ENCODE peak calls at places on chromosomes 13 and 19, in seven cellular contexts. F is NCI-H524, Z is left cardiac atrium, W is ELR, U is AG08396, Q is DMS53, J is breast epithelium. L is an unnamed sample.

GRCh38 chr19:3080281-3080680 is 13.9 kb upstream of the GNA11 start:
- DNase-seq in F (no peak), Z (peak; percentile 44), W (no peak), U (no peak), Q (no peak), J (peak; percentile 77), L (no peak)

GRCh38 chr13:65966991-65967451 is 1263.1 kb downstream of the PCDH9 start:
- DNase-seq in F (peak; percentile 67), Z (no peak), W (peak; percentile 85), U (peak; percentile 20), Q (peak; percentile 61), J (no peak), L (no peak)

GRCh38 chr13:25218011-25218410 is 45.9 kb upstream of the AMER2 start:
- DNase-seq in F (no peak), Z (no peak), W (no peak), U (no peak), Q (no peak), J (no peak), L (no peak)

GRCh38 chr19:37778613-37779138 is 710 bp downstream of the ZNF573 start:
- DNase-seq in F (peak; percentile 37), Z (no peak), W (no peak), U (peak; percentile 15), Q (peak; percentile 53), J (no peak), L (no peak)

GRCh38 chr19:14091885-14092462 is 1.4 kb upstream of the SAMD1 start:
- DNase-seq in F (peak; percentile 22), Z (no peak), W (peak; percentile 24), U (peak; percentile 29), Q (peak; percentile 49), J (no peak), L (no peak)

GRCh38 chr19:16594131-16594586 is 21.9 kb upstream of the SLC35E1 start:
- DNase-seq in F (no peak), Z (no peak), W (no peak), U (no peak), Q (no peak), J (no peak), L (no peak)

GRCh38 chr13:33229446-33230177 is 55.9 kb downstream of the STARD13 start:
- DNase-seq in F (peak; percentile 56), Z (no peak), W (peak; percentile 17), U (no peak), Q (no peak), J (no peak), L (no peak)

GRCh38 chr13:83121904-83122303 is 760.4 kb downstream of the SLITRK1 start:
- DNase-seq in F (no peak), Z (no peak), W (no peak), U (no peak), Q (no peak), J (no peak), L (no peak)

GRCh38 chr19:39996218-39996810 is 546 bp upstream of the ZNF546 start:
- DNase-seq in F (peak; percentile 42), Z (peak; percentile 26), W (peak; percentile 73), U (peak; percentile 60), Q (peak; percentile 83), J (no peak), L (no peak)

GRCh38 chr13:110320645-110321044 is 13.6 kb downstream of the COL4A2 start:
- DNase-seq in F (no peak), Z (no peak), W (no peak), U (no peak), Q (no peak), J (no peak), L (no peak)

GRCh38 chr13:52371736-52372247 is 34.2 kb downstream of the THSD1 start:
- DNase-seq in F (no peak), Z (no peak), W (peak; percentile 69), U (peak; percentile 33), Q (no peak), J (no peak), L (no peak)

GRCh38 chr19:37738371-37738770 is 18.8 kb upstream of the ZNF607 start:
- DNase-seq in F (no peak), Z (no peak), W (no peak), U (no peak), Q (no peak), J (no peak), L (no peak)

GRCh38 chr13:113874579-113875428 is 10.9 kb upstream of the GAS6 start:
- DNase-seq in F (peak; percentile 2), Z (no peak), W (no peak), U (no peak), Q (no peak), J (peak; percentile 10), L (no peak)

GRCh38 chr19:47093254-47093653 is 20.3 kb downstream of the ZC3H4 start:
- DNase-seq in F (no peak), Z (no peak), W (no peak), U (no peak), Q (no peak), J (no peak), L (no peak)

GRCh38 chr19:18659281-18660050 is 22.6 kb downstream of the KLHL26 start:
- DNase-seq in F (no peak), Z (peak; percentile 81), W (peak; percentile 46), U (no peak), Q (no peak), J (no peak), L (no peak)

GRCh38 chr13:75480691-75481175 is 1.2 kb downstream of the TBC1D4 start:
- DNase-seq in F (peak; percentile 78), Z (peak; percentile 56), W (peak; percentile 57), U (peak; percentile 24), Q (peak; percentile 88), J (peak; percentile 83), L (peak; percentile 84)

GRCh38 chr19:1269065-1269477 is at the start of gene CIRBP:
- DNase-seq in F (peak; percentile 99), Z (peak; percentile 100), W (peak; percentile 100), U (peak; percentile 99), Q (peak; percentile 98), J (peak; percentile 100), L (peak; percentile 100)

GRCh38 chr19:39053276-39054090 is 21.1 kb upstream of the FBXO27 start:
- DNase-seq in F (no peak), Z (no peak), W (no peak), U (no peak), Q (peak; percentile 31), J (no peak), L (no peak)

GRCh38 chr19:45790942-45791341 is 1.7 kb downstream of the DMWD start:
- DNase-seq in F (no peak), Z (no peak), W (no peak), U (no peak), Q (no peak), J (no peak), L (no peak)

GRCh38 chr13:67769063-67769986 is 539.2 kb upstream of the PCDH9 start:
- DNase-seq in F (no peak), Z (no peak), W (no peak), U (no peak), Q (peak; percentile 75), J (no peak), L (peak; percentile 53)

GRCh38 chr13:52001120-52001731 is 10.0 kb downstream of the ATP7B start:
- DNase-seq in F (peak; percentile 64), Z (no peak), W (peak; percentile 74), U (peak; percentile 45), Q (peak; percentile 79), J (no peak), L (no peak)

GRCh38 chr19:8569066-8569761 is 8.0 kb downstream of the MYO1F start:
- DNase-seq in F (no peak), Z (peak; percentile 36), W (peak; percentile 96), U (peak; percentile 88), Q (no peak), J (no peak), L (no peak)

GRCh38 chr19:39409207-39409885 is 2.7 kb downstream of the ZFP36 start:
- DNase-seq in F (peak; percentile 47), Z (peak; percentile 94), W (peak; percentile 66), U (peak; percentile 76), Q (peak; percentile 99), J (peak; percentile 97), L (peak; percentile 98)

GRCh38 chr13:82636119-82636518 is 1246.2 kb downstream of the SLITRK1 start:
- DNase-seq in F (peak; percentile 66), Z (no peak), W (peak; percentile 40), U (no peak), Q (peak; percentile 18), J (no peak), L (no peak)

GRCh38 chr13:30720470-30720869 is 14.9 kb upstream of the ALOX5AP start:
- DNase-seq in F (no peak), Z (no peak), W (peak; percentile 35), U (no peak), Q (no peak), J (no peak), L (no peak)

GRCh38 chr19:44975444-44975843 is 20.3 kb downstream of the CLPTM1 start:
- DNase-seq in F (no peak), Z (no peak), W (no peak), U (no peak), Q (no peak), J (no peak), L (no peak)

GRCh38 chr13:114069376-114070097 is 62.9 kb downstream of the RASA3 start:
- DNase-seq in F (no peak), Z (no peak), W (no peak), U (no peak), Q (no peak), J (no peak), L (peak; percentile 50)

GRCh38 chr19:13744179-13744578 is 20.1 kb upstream of the MRI1 start:
- DNase-seq in F (no peak), Z (no peak), W (no peak), U (no peak), Q (no peak), J (no peak), L (no peak)

GRCh38 chr13:23621316-23621645 is 51.1 kb downstream of the TNFRSF19 start:
- DNase-seq in F (no peak), Z (no peak), W (peak; percentile 96), U (peak; percentile 71), Q (peak; percentile 76), J (no peak), L (no peak)

GRCh38 chr13:20157387-20157786 is 3.5 kb downstream of the GJA3 start:
- DNase-seq in F (no peak), Z (no peak), W (no peak), U (no peak), Q (no peak), J (no peak), L (no peak)

GRCh38 chr19:35379992-35380391 is 9.1 kb downstream of the GPR42 start:
- DNase-seq in F (no peak), Z (no peak), W (no peak), U (no peak), Q (no peak), J (no peak), L (no peak)